ENCODE peak calls at places on chromosome 13, in five cellular contexts. Z is CD4-positive, alpha-beta memory T cell; V is posterior vena cava; J is effector CD4-positive, alpha-beta T cell; N is HEK293T. F is an unnamed sample.

GRCh38 chr13:21675095-21676007 is 4.5 kb downstream of the FGF9 start:
- DNase-seq in N (peak; percentile 9), J (no peak), V (no peak), Z (peak; percentile 65), F (peak; percentile 40)

GRCh38 chr13:65453982-65454381 is 1776.2 kb downstream of the PCDH9 start:
- DNase-seq in J (no peak), N (no peak), V (no peak), Z (no peak), F (no peak)

GRCh38 chr13:23617551-23618014 is 47.4 kb downstream of the TNFRSF19 start:
- DNase-seq in Z (no peak), N (no peak), V (no peak), J (no peak), F (no peak)

GRCh38 chr13:45545686-45546409 is 69.7 kb downstream of the ERICH6B start:
- DNase-seq in N (no peak), V (no peak), J (no peak), Z (no peak), F (no peak)

GRCh38 chr13:105442941-105443340 is 1092.5 kb downstream of the EFNB2 start:
- DNase-seq in N (no peak), Z (no peak), J (no peak), V (no peak), F (no peak)

GRCh38 chr13:30963794-30964193 is 31.3 kb downstream of the TEX26 start:
- DNase-seq in N (peak; percentile 29), J (no peak), Z (no peak), V (no peak), F (peak; percentile 46)

GRCh38 chr13:113207890-113208423 is 512 bp downstream of the PCID2 start:
- DNase-seq in N (peak; percentile 22), J (no peak), V (peak; percentile 84), Z (no peak), F (no peak)

GRCh38 chr13:90105276-90105675 is 1242.2 kb upstream of the MIR17HG start:
- DNase-seq in N (no peak), Z (no peak), V (no peak), J (no peak), F (no peak)

GRCh38 chr13:113729329-113730019 is 29.6 kb upstream of the TMEM255B start:
- DNase-seq in N (no peak), V (peak; percentile 69), J (no peak), Z (no peak), F (no peak)

F was measured in stomach.